ENCODE peak calls at places on chromosome 3, in nine cellular contexts. A is K562, Z is HepG2, E is heart left ventricle, Y is right lobe of liver, O is upper lobe of left lung, P is GM12878, U is body of pancreas, B is HCT116. T is an unnamed sample. For H3K36me3, the result is how much of the 10 kb centered on the place peaks cover.

GRCh38 chr3:132553811-132554210 is 43.3 kb upstream of the ACKR4 start:
- ATAC-seq in A (no peak), Z (no peak), E (peak), Y (no peak), O (no peak), P (no peak), U (no peak), B (no peak), T (peak)

GRCh38 chr3:174295336-174295735 is 563.8 kb upstream of the NAALADL2 start:
- ATAC-seq in A (no peak), Z (no peak), E (no peak), Y (no peak), O (no peak), P (no peak), U (no peak), B (no peak), T (no peak)

GRCh38 chr3:138593488-138594149 is 441 bp downstream of the CEP70 start:
- ATAC-seq in A (peak), Z (peak), E (no peak), Y (peak), O (no peak), P (no peak), U (peak), B (peak), T (no peak)

GRCh38 chr3:133854971-133855370 is 40.7 kb downstream of the RAB6B start:
- ATAC-seq in A (no peak), Z (no peak), E (no peak), Y (no peak), O (no peak), P (no peak), U (no peak), B (no peak), T (no peak)

GRCh38 chr3:63936929-63937328 is 24.7 kb upstream of the SCAANT1 start:
- ATAC-seq in A (no peak), Z (no peak), E (no peak), Y (no peak), O (no peak), P (no peak), U (no peak), B (no peak), T (no peak)

GRCh38 chr3:195129644-195130492 is 141.1 kb downstream of the XXYLT1 start:
- ATAC-seq in A (peak), Z (no peak), E (no peak), Y (no peak), O (no peak), P (peak), U (no peak), B (no peak), T (no peak)

GRCh38 chr3:142896996-142897395 is 8.1 kb upstream of the PCOLCE2 start:
- ATAC-seq in A (no peak), Z (no peak), E (no peak), Y (no peak), O (no peak), P (no peak), U (no peak), B (no peak), T (no peak)

GRCh38 chr3:184514151-184514490 is 47.5 kb upstream of the EPHB3 start:
- ATAC-seq in A (peak), Z (no peak), E (no peak), Y (peak), O (peak), P (no peak), U (peak), B (peak), T (no peak)

GRCh38 chr3:71652786-71653419 is 69.4 kb upstream of the FOXP1 start:
- ATAC-seq in A (peak), Z (peak), E (peak), Y (peak), O (peak), P (peak), U (peak), B (peak), T (peak)

GRCh38 chr3:138434875-138435772 is 708 bp downstream of the ESYT3 start:
- ATAC-seq in A (no peak), Z (no peak), E (peak), Y (peak), O (peak), P (no peak), U (peak), B (no peak), T (peak)

GRCh38 chr3:183490653-183491052 is 62.2 kb upstream of the MCF2L2 start:
- ATAC-seq in A (peak), Z (no peak), E (no peak), Y (no peak), O (no peak), P (no peak), U (no peak), B (no peak), T (no peak)

GRCh38 chr3:65732060-65732933 is 306.4 kb downstream of the MAGI1 start:
- ATAC-seq in A (peak), Z (peak), E (peak), Y (peak), O (peak), P (peak), U (peak), B (peak), T (peak)

GRCh38 chr3:41190509-41191284 is 8.6 kb upstream of the CTNNB1 start:
- ATAC-seq in A (peak), Z (peak), E (no peak), Y (no peak), O (no peak), P (peak), U (no peak), B (no peak), T (no peak)

GRCh38 chr3:98553021-98553563 is 21.3 kb downstream of the GPR15 start:
- ATAC-seq in A (peak), Z (no peak), E (no peak), Y (no peak), O (no peak), P (peak), U (no peak), B (no peak), T (no peak)

GRCh38 chr3:119463171-119464169 is at the start of gene TMEM39A:
- ATAC-seq in A (peak), Z (peak), E (peak), Y (peak), O (peak), P (peak), U (peak), B (peak), T (peak)

GRCh38 chr3:193872265-193872753 is 263.6 kb upstream of the HES1 start:
- ATAC-seq in A (peak), Z (peak), E (peak), Y (peak), O (peak), P (peak), U (peak), B (peak), T (no peak)

GRCh38 chr3:31755911-31756658 is 223.4 kb downstream of the STT3B start:
- ATAC-seq in A (no peak), Z (no peak), E (peak), Y (peak), O (no peak), P (no peak), U (no peak), B (no peak), T (no peak)

GRCh38 chr3:191253089-191253799 is 54.2 kb downstream of the OSTN start:
- ATAC-seq in A (no peak), Z (no peak), E (no peak), Y (no peak), O (no peak), P (peak), U (no peak), B (no peak), T (no peak)

GRCh38 chr3:57048052-57048671 is 12.3 kb upstream of the SPATA12 start:
- ATAC-seq in A (no peak), Z (no peak), E (peak), Y (peak), O (peak), P (no peak), U (peak), B (peak), T (peak)

GRCh38 chr3:78726545-78726944 is 1041.3 kb downstream of the ROBO1 start:
- ATAC-seq in A (no peak), Z (no peak), E (no peak), Y (no peak), O (no peak), P (no peak), U (no peak), B (no peak), T (no peak)

GRCh38 chr3:135143474-135143873 is 348.4 kb downstream of the EPHB1 start:
- ATAC-seq in A (no peak), Z (no peak), E (no peak), Y (peak), O (no peak), P (no peak), U (no peak), B (no peak), T (no peak)

GRCh38 chr3:171266034-171266805 is 194.0 kb downstream of the TNIK start:
- ATAC-seq in A (no peak), Z (no peak), E (peak), Y (peak), O (peak), P (no peak), U (no peak), B (no peak), T (peak)

GRCh38 chr3:179811321-179812095 is 158.7 kb downstream of the USP13 start:
- ATAC-seq in A (peak), Z (peak), E (peak), Y (peak), O (peak), P (peak), U (peak), B (peak), T (no peak)

GRCh38 chr3:4580346-4581019 is 87.3 kb downstream of the ITPR1 start:
- ATAC-seq in A (peak), Z (no peak), E (peak), Y (no peak), O (no peak), P (no peak), U (no peak), B (peak), T (no peak)

GRCh38 chr3:123330441-123330991 is 118.4 kb downstream of the ADCY5 start:
- ATAC-seq in A (no peak), Z (peak), E (peak), Y (no peak), O (no peak), P (no peak), U (no peak), B (no peak), T (peak)

GRCh38 chr3:46109635-46110005 is 82.3 kb upstream of the XCR1 start:
- ATAC-seq in A (no peak), Z (no peak), E (no peak), Y (no peak), O (no peak), P (peak), U (no peak), B (peak), T (no peak)

GRCh38 chr3:128217702-128218475 is 64.6 kb downstream of the EEFSEC start:
- ATAC-seq in A (peak), Z (no peak), E (peak), Y (no peak), O (no peak), P (peak), U (no peak), B (no peak), T (no peak)

GRCh38 chr3:180036092-180036677 is 552 bp downstream of the PEX5L start:
- ATAC-seq in A (no peak), Z (no peak), E (no peak), Y (no peak), O (no peak), P (peak), U (peak), B (no peak), T (no peak)

GRCh38 chr3:84008623-84009022 is 950.2 kb upstream of the CADM2 start:
- ATAC-seq in A (no peak), Z (no peak), E (no peak), Y (no peak), O (no peak), P (no peak), U (no peak), B (no peak), T (no peak)

GRCh38 chr3:191154827-191155226 is 44.2 kb upstream of the OSTN start:
- ATAC-seq in A (no peak), Z (no peak), E (no peak), Y (no peak), O (no peak), P (no peak), U (no peak), B (no peak), T (no peak)

GRCh38 chr3:112357888-112358287 is 24.9 kb downstream of the CD200 start:
- ATAC-seq in A (no peak), Z (no peak), E (peak), Y (no peak), O (peak), P (peak), U (no peak), B (no peak), T (no peak)

GRCh38 chr3:159252772-159253384 is 451.0 kb downstream of the MFSD1 start:
- ATAC-seq in A (no peak), Z (no peak), E (no peak), Y (peak), O (no peak), P (no peak), U (no peak), B (peak), T (no peak)

DNA sequence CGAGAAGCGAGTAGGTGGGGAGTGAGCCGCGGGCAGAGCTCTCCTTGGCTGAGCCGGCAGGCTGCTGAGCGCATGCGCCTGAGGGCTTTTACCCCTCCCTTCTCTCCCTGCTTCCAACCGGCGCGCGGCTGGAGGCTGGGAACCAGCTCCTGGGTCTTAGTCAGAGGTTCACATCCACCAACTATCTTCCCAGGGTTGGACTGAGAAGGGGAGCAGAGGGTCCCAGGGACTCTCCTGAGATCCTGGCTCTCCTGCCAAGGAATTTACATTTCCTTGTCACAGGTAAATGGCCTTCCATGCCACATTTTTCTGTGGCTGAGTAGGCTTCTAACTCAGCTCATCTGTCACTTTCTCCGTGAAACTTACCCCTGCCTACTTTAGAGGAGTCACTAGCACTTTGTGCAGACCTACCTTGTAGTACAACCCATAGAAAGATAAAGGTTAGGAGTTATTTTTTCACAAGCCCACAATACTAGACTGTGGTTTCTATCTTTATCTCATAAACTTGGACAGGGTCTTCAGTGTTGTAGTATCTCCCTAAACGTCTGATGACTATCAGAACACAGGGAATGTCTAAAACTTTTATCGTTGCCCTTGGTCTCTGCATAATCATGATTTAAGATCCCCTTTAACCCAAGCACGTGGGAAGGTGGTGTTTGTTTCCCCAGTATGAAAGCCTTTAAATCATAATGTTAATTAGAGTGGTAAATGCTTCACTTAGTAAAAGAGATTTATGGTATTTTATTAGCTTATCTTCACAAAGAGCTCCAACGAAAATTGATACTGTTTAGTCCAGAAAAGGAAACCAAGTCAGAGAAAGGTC is 617 bp upstream of the TBC1D5 start:
- ATAC-seq in A (peak), Z (peak), E (no peak), Y (peak), O (no peak), P (no peak), U (peak), B (peak), T (no peak)
- TF ChIP-seq POLR2A in A (peak), Z (no peak), E (peak), Y (no peak), O (no peak), P (peak), U (no peak), B (peak), T (no peak)

GRCh38 chr3:12904951-12905315 is 63.6 kb upstream of the RPL32 start:
- ATAC-seq in A (no peak), Z (no peak), E (peak), Y (no peak), O (no peak), P (no peak), U (no peak), B (no peak), T (no peak)
- H3K36me3 ChIP-seq in A (half or more), Z (half or more), E (half or more), Y (under half), O (under half), P (under half), U (under half), B (under half), T (under half)

GRCh38 chr3:107599755-107600122 is 77.0 kb downstream of the BBX start:
- ATAC-seq in A (no peak), Z (no peak), E (peak), Y (no peak), O (no peak), P (peak), U (peak), B (no peak), T (no peak)
- H3K27ac ChIP-seq in A (no peak), Z (peak), E (peak), Y (peak), O (peak), P (peak), U (peak), B (no peak), T (peak)

GRCh38 chr3:11759996-11760395 is 86.7 kb downstream of the TAMM41 start:
- ATAC-seq in A (no peak), Z (no peak), E (no peak), Y (no peak), O (no peak), P (no peak), U (no peak), B (no peak), T (no peak)

GRCh38 chr3:11768604-11769003 is 78.1 kb downstream of the TAMM41 start:
- ATAC-seq in A (no peak), Z (no peak), E (no peak), Y (no peak), O (no peak), P (no peak), U (no peak), B (no peak), T (no peak)

GRCh38 chr3:11770105-11770476 is 76.6 kb downstream of the TAMM41 start:
- ATAC-seq in A (peak), Z (peak), E (no peak), Y (no peak), O (peak), P (peak), U (peak), B (no peak), T (peak)

GRCh38 chr3:11769704-11770103 is 77.0 kb downstream of the TAMM41 start:
- ATAC-seq in A (no peak), Z (no peak), E (no peak), Y (no peak), O (no peak), P (no peak), U (no peak), B (no peak), T (no peak)

GRCh38 chr3:11764931-11765363 is 81.7 kb downstream of the TAMM41 start:
- ATAC-seq in A (peak), Z (no peak), E (no peak), Y (no peak), O (no peak), P (no peak), U (no peak), B (peak), T (no peak)
- TF ChIP-seq POLR2A in A (no peak), Z (no peak), E (no peak), Y (no peak), O (no peak), P (no peak), U (no peak), B (no peak), T (no peak)

DNA sequence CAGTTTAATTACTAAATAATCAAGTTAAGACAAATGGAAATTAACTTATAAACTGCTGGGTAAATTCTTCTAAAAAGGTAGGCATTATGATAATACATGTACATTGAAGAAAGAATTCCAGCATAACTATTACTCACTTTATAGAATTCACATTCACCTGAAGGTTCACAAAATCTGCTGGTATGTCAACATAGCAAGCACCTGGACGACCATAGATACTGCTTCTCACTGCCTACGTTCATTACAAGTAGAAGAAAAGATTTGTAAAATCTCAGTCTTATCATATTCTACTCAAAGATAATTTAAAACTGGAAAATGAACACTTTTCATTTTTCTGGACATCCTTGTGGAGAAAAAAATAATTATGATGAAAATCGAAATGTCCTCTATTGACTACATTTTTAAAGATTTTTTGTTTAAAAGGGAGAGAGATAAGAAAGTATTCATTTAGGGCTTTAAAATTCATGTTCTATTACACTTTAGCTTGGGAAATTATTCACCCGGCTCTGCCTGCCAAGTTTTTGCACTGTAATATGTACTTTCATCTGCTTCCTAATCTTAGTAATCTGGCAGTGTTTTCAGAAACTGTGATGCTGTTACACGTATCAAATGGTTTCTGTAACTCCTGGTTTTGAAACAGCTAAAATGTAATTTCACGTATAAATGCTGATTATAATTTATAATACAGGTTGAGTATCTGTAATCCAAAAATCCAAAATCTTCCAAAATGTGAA is 16.1 kb downstream of the HACL1 start:
- ATAC-seq in A (no peak), Z (no peak), E (no peak), Y (peak), O (peak), P (no peak), U (peak), B (no peak), T (no peak)
- H3K36me3 ChIP-seq in A (under half), Z (under half), E (half or more), Y (under half), O (under half), P (under half), U (under half), B (under half), T (under half)

GRCh38 chr3:189824629-189825312 is 193.6 kb downstream of the TP63 start:
- ATAC-seq in A (no peak), Z (no peak), E (peak), Y (no peak), O (peak), P (no peak), U (no peak), B (no peak), T (no peak)
- H3K27ac ChIP-seq in A (no peak), Z (no peak), E (no peak), Y (no peak), O (no peak), P (no peak), U (no peak), B (no peak), T (no peak)